ENCODE peak calls at places on chromosomes 7 and 10, in five cellular contexts. U is activated T-helper 1 cell treated with anti-CD3 and anti-CD28 coated beads, Interleukin-2, amount 50 U/mL, for 16 hours; Y is epithelial cell of esophagus; E is A673; L is DND-41. S is an unnamed sample.

GRCh38 chr7:5283421-5284303 is 919 bp downstream of the SLC29A4 start:
- DNase-seq in L (no peak), U (no peak), Y (peak), E (no peak), S (no peak)

GRCh38 chr7:23072043-23072442 is 33.5 kb upstream of the KLHL7 start:
- DNase-seq in E (peak), Y (no peak), U (no peak), L (no peak), S (no peak)

GRCh38 chr7:158549176-158549833 is 38.3 kb downstream of the PTPRN2 start:
- DNase-seq in L (no peak), Y (no peak), E (peak), U (no peak), S (peak)

GRCh38 chr10:34526186-34526585 is 288.9 kb downstream of the PARD3 start:
- DNase-seq in Y (peak), U (no peak), E (peak), L (no peak), S (no peak)

GRCh38 chr7:24442170-24442777 is 131.0 kb upstream of the PALS2 start:
- DNase-seq in E (no peak), L (no peak), Y (no peak), U (no peak), S (no peak)

GRCh38 chr10:77737608-77738007 is 100.0 kb upstream of the KCNMA1 start:
- DNase-seq in E (no peak), U (no peak), L (no peak), Y (peak), S (no peak)

GRCh38 chr10:35613597-35614226 is 8.6 kb downstream of the GJD4 start:
- DNase-seq in U (no peak), L (no peak), E (peak), Y (peak), S (no peak)

GRCh38 chr7:65453631-65454030 is 80.0 kb downstream of the ZNF92 start:
- DNase-seq in L (no peak), E (no peak), Y (no peak), U (no peak), S (no peak)

GRCh38 chr7:25349283-25349682 is 121.0 kb upstream of the NPVF start:
- DNase-seq in U (no peak), Y (no peak), L (no peak), E (no peak), S (no peak)

GRCh38 chr7:71348751-71349415 is 216.9 kb downstream of the GALNT17 start:
- DNase-seq in L (no peak), Y (peak), U (no peak), E (no peak), S (no peak)

GRCh38 chr7:25311346-25311745 is 83.1 kb upstream of the NPVF start:
- DNase-seq in U (no peak), L (no peak), Y (peak), E (no peak), S (no peak)

GRCh38 chr7:138885383-138886147 is 87.6 kb upstream of the ATP6V0A4 start:
- DNase-seq in U (no peak), Y (no peak), E (no peak), L (peak), S (no peak)

GRCh38 chr10:92873029-92873428 is 24.7 kb downstream of the EXOC6 start:
- DNase-seq in E (no peak), L (no peak), Y (no peak), U (no peak), S (no peak)

GRCh38 chr10:17122052-17122451 is 7.6 kb downstream of the CUBN start:
- DNase-seq in U (no peak), E (no peak), L (no peak), Y (no peak), S (no peak)

GRCh38 chr7:47771990-47772360 is 176.3 kb downstream of the PKD1L1 start:
- DNase-seq in U (no peak), E (no peak), Y (no peak), L (no peak), S (no peak)

GRCh38 chr7:68317476-68317875 is 1280.8 kb upstream of the AUTS2 start:
- DNase-seq in U (no peak), Y (no peak), E (no peak), L (no peak), S (no peak)

GRCh38 chr7:123836656-123837055 is 8.3 kb upstream of the HYAL4 start:
- DNase-seq in Y (no peak), U (no peak), L (no peak), E (no peak), S (no peak)

GRCh38 chr7:84729284-84729683 is 457.6 kb downstream of the SEMA3D start:
- DNase-seq in U (no peak), Y (peak), E (no peak), L (no peak), S (no peak)

GRCh38 chr10:28179490-28180099 is 123.3 kb downstream of the MPP7 start:
- DNase-seq in E (peak), Y (peak), U (no peak), L (peak), S (no peak)

GRCh38 chr7:131626643-131627042 is 70.2 kb upstream of the PODXL start:
- DNase-seq in L (no peak), E (no peak), Y (no peak), U (no peak), S (no peak)

GRCh38 chr7:40986351-40986873 is 716.5 kb downstream of the INHBA start:
- DNase-seq in E (no peak), Y (peak), L (no peak), U (no peak), S (no peak)

GRCh38 chr7:44565795-44566559 is 7.7 kb downstream of the DDX56 start:
- DNase-seq in L (no peak), Y (no peak), U (no peak), E (no peak), S (no peak)

GRCh38 chr10:62779487-62780248 is 24.9 kb upstream of the ADO start:
- DNase-seq in E (peak), U (peak), L (peak), Y (peak), S (no peak)

GRCh38 chr10:32367793-32368453 is 21.0 kb upstream of the EPC1 start:
- DNase-seq in Y (peak), L (peak), U (peak), E (peak), S (peak)

GRCh38 chr7:87154166-87154565 is 1.9 kb downstream of the DMTF1 start:
- DNase-seq in U (no peak), L (no peak), E (no peak), Y (no peak), S (no peak)

GRCh38 chr10:21593986-21594385 is 60.0 kb downstream of the MLLT10 start:
- DNase-seq in U (no peak), Y (no peak), E (no peak), L (no peak), S (no peak)

GRCh38 chr7:121608785-121609184 is 212.7 kb upstream of the FAM3C start:
- DNase-seq in U (no peak), Y (no peak), L (no peak), E (no peak), S (no peak)

GRCh38 chr10:119479048-119479394 is 63.5 kb downstream of the RGS10 start:
- DNase-seq in E (peak), U (no peak), Y (no peak), L (peak), S (no peak)

GRCh38 chr7:51187941-51188340 is 128.7 kb downstream of the COBL start:
- DNase-seq in L (no peak), E (no peak), Y (no peak), U (no peak), S (peak)

GRCh38 chr7:91424372-91424771 is 160.1 kb downstream of the FZD1 start:
- DNase-seq in E (peak), L (no peak), Y (no peak), U (no peak), S (no peak)

GRCh38 chr7:22129819-22130580 is 184.3 kb upstream of the CDCA7L start:
- DNase-seq in L (no peak), Y (no peak), U (no peak), E (no peak), S (no peak)

S was measured in psoas muscle.